ENCODE peak calls at places on chromosome 15, in eight cellular contexts. E is ACHN; Q is H54; T is brain microvascular endothelial cell; R is heart right ventricle; X is aorta; J is lower leg skin; A is stimulated activated CD4-positive, alpha-beta T cell treated with anti-CD3 and anti-CD28 coated beads, Interleukin-1b, Interleukin-23, amount 100 ng/mL, for 48 hours. F is an unnamed sample.

GRCh38 chr15:35246376-35246965 is 161.4 kb upstream of the NANOGP8 start:
- DNase-seq in E (no peak), Q (no peak), T (no peak), R (no peak), X (no peak), J (no peak), A (no peak), F (no peak)

GRCh38 chr15:38496151-38496550 is 42.2 kb downstream of the FAM98B start:
- DNase-seq in E (no peak), Q (no peak), T (no peak), R (no peak), X (no peak), J (no peak), A (no peak), F (no peak)

GRCh38 chr15:90539789-90540188 is 10.1 kb downstream of the CRTC3 start:
- DNase-seq in E (no peak), Q (no peak), T (no peak), R (no peak), X (no peak), J (no peak), A (peak), F (no peak)

GRCh38 chr15:101325263-101326025 is 30.4 kb upstream of the SNRPA1 start:
- DNase-seq in E (no peak), Q (no peak), T (no peak), R (no peak), X (no peak), J (peak), A (no peak), F (no peak)

GRCh38 chr15:40052604-40053003 is 13.6 kb upstream of the SRP14 start:
- DNase-seq in E (peak), Q (no peak), T (no peak), R (no peak), X (no peak), J (no peak), A (no peak), F (no peak)

GRCh38 chr15:70936326-70936725 is 43.7 kb downstream of the LRRC49 start:
- DNase-seq in E (no peak), Q (no peak), T (no peak), R (no peak), X (no peak), J (no peak), A (no peak), F (no peak)

GRCh38 chr15:75532413-75533250 is 46.5 kb downstream of the PTPN9 start:
- DNase-seq in E (peak), Q (no peak), T (peak), R (peak), X (no peak), J (no peak), A (no peak), F (peak)

GRCh38 chr15:99703603-99704443 is 29.4 kb downstream of the LYSMD4 start:
- DNase-seq in E (peak), Q (no peak), T (peak), R (peak), X (no peak), J (no peak), A (no peak), F (peak)

GRCh38 chr15:28140062-28140461 is 40.9 kb upstream of the OCA2 start:
- DNase-seq in E (no peak), Q (no peak), T (no peak), R (no peak), X (no peak), J (no peak), A (no peak), F (no peak)

GRCh38 chr15:81155375-81156218 is 21.5 kb downstream of the CFAP161 start:
- DNase-seq in E (peak), Q (no peak), T (peak), R (peak), X (no peak), J (peak), A (no peak), F (peak)

GRCh38 chr15:84797212-84797611 is 19.9 kb upstream of the ALPK3 start:
- DNase-seq in E (no peak), Q (peak), T (peak), R (no peak), X (no peak), J (no peak), A (no peak), F (no peak)

GRCh38 chr15:59447367-59447766 is 9.4 kb downstream of the FAM81A start:
- DNase-seq in E (no peak), Q (no peak), T (no peak), R (no peak), X (no peak), J (no peak), A (no peak), F (no peak)

GRCh38 chr15:91263632-91264477 is 163.8 kb downstream of the SV2B start:
- DNase-seq in E (peak), Q (no peak), T (no peak), R (peak), X (peak), J (peak), A (no peak), F (peak)

GRCh38 chr15:38254065-38254883 is 1.6 kb downstream of the SPRED1 start:
- DNase-seq in E (peak), Q (no peak), T (peak), R (peak), X (no peak), J (no peak), A (peak), F (peak)

GRCh38 chr15:101121511-101122090 is 130.2 kb downstream of the CHSY1 start:
- DNase-seq in E (no peak), Q (no peak), T (peak), R (peak), X (peak), J (peak), A (peak), F (no peak)

GRCh38 chr15:64532921-64533320 is 72.5 kb downstream of the ZNF609 start:
- DNase-seq in E (no peak), Q (no peak), T (no peak), R (no peak), X (no peak), J (no peak), A (peak), F (no peak)

GRCh38 chr15:29268706-29269484 is 727 bp downstream of the NSMCE3 start:
- DNase-seq in E (peak), Q (peak), T (peak), R (peak), X (no peak), J (peak), A (peak), F (no peak)

GRCh38 chr15:76973362-76973743 is 21.6 kb upstream of the PSTPIP1 start:
- DNase-seq in E (peak), Q (peak), T (no peak), R (peak), X (peak), J (no peak), A (peak), F (peak)

GRCh38 chr15:94324117-94324826 is 92.9 kb downstream of the MCTP2 start:
- DNase-seq in E (peak), Q (peak), T (peak), R (peak), X (no peak), J (no peak), A (peak), F (peak)

GRCh38 chr15:101488300-101489164 is 975 bp downstream of the PCSK6 start:
- DNase-seq in E (no peak), Q (no peak), T (no peak), R (no peak), X (no peak), J (peak), A (no peak), F (no peak)

GRCh38 chr15:83654379-83655236 is 685 bp downstream of the ADAMTSL3 start:
- DNase-seq in E (no peak), Q (no peak), T (no peak), R (peak), X (peak), J (no peak), A (no peak), F (no peak)